ENCODE peak calls at places on chromosomes 16 and 17, in four cellular contexts. Z, L, T and N are unnamed samples.

GRCh38 chr17:56593741-56594527 is 435 bp downstream of the NOG start:
- DNase-seq in T (no peak), L (peak; percentile 11), Z (peak; percentile 49), N (no peak)

GRCh38 chr17:10063730-10064221 is 134.6 kb downstream of the GAS7 start:
- DNase-seq in T (peak; percentile 89), Z (no peak), L (peak; percentile 24), N (no peak)

GRCh38 chr16:1078579-1079021 is 6.1 kb downstream of the SSTR5 start:
- DNase-seq in Z (no peak), L (no peak), T (no peak), N (no peak)

GRCh38 chr17:72590382-72590781 is 469.6 kb downstream of the SOX9 start:
- DNase-seq in L (no peak), T (no peak), Z (no peak), N (no peak)

GRCh38 chr16:64089697-64090096 is 1032.2 kb downstream of the CDH11 start:
- DNase-seq in Z (no peak), T (no peak), L (no peak), N (no peak)

GRCh38 chr17:79902146-79902791 is 63.0 kb upstream of the CBX4 start:
- DNase-seq in T (no peak), Z (no peak), L (no peak), N (no peak)

GRCh38 chr17:37503148-37503547 is 13.5 kb downstream of the DUSP14 start:
- DNase-seq in Z (no peak), T (no peak), L (no peak), N (no peak)

GRCh38 chr17:80947200-80947940 is 44.3 kb upstream of the CHMP6 start:
- DNase-seq in L (no peak), T (no peak), Z (no peak), N (no peak)

GRCh38 chr17:16935241-16935663 is 36.7 kb downstream of the TNFRSF13B start:
- DNase-seq in T (no peak), L (no peak), Z (no peak), N (no peak)

GRCh38 chr16:79792952-79793351 is 192.4 kb upstream of the MAF start:
- DNase-seq in T (no peak), L (no peak), Z (no peak), N (no peak)

GRCh38 chr17:43464046-43464445 is 19.7 kb upstream of the DHX8 start:
- DNase-seq in L (no peak), Z (no peak), T (no peak), N (no peak)

GRCh38 chr16:29009050-29009837 is 24.4 kb downstream of the LAT start:
- DNase-seq in T (peak; percentile 21), L (no peak), Z (peak; percentile 43), N (no peak)

GRCh38 chr16:55142405-55142804 is 181.6 kb upstream of the IRX6 start:
- DNase-seq in T (no peak), L (no peak), Z (no peak), N (no peak)

GRCh38 chr17:41645371-41646063 is 21.1 kb upstream of the KRT17 start:
- DNase-seq in L (no peak), Z (no peak), T (peak; percentile 50), N (no peak)

GRCh38 chr17:21452377-21453143 is 76.4 kb downstream of the KCNJ12 start:
- DNase-seq in T (peak; percentile 57), L (no peak), Z (peak; percentile 35), N (peak; percentile 38)

GRCh38 chr17:3672571-3672970 is 4.0 kb downstream of the EMC6 start:
- DNase-seq in L (no peak), Z (no peak), T (no peak), N (no peak)

GRCh38 chr17:43905985-43906852 is 1.1 kb downstream of the MPP2 start:
- DNase-seq in L (peak; percentile 28), Z (peak; percentile 34), T (no peak), N (peak; percentile 65)

GRCh38 chr16:47045023-47045422 is 71.5 kb upstream of the DNAJA2 start:
- DNase-seq in L (no peak), Z (no peak), T (peak; percentile 14), N (no peak)

GRCh38 chr16:2364638-2365210 is 24.2 kb upstream of the ABCA3 start:
- DNase-seq in Z (no peak), L (no peak), T (no peak), N (no peak)

GRCh38 chr17:75909051-75909811 is 4.5 kb upstream of the MRPL38 start:
- DNase-seq in L (no peak), Z (no peak), T (no peak), N (no peak)

GRCh38 chr17:64300566-64300965 is 37.5 kb upstream of the TEX2 start:
- DNase-seq in Z (no peak), L (no peak), T (no peak), N (no peak)

GRCh38 chr17:73420897-73421296 is 109.1 kb upstream of the CDC42EP4 start:
- DNase-seq in T (no peak), L (no peak), Z (no peak), N (no peak)

GRCh38 chr16:53089434-53090270 is 34.9 kb downstream of the CHD9 start:
- DNase-seq in L (no peak), Z (no peak), T (no peak), N (no peak)

GRCh38 chr16:7355758-7356157 is 23.1 kb downstream of the RBFOX1 start:
- DNase-seq in T (no peak), L (no peak), Z (no peak), N (no peak)

GRCh38 chr17:83057397-83057761 is 22.0 kb upstream of the METRNL start:
- DNase-seq in L (no peak), Z (no peak), T (no peak), N (no peak)

GRCh38 chr17:81665205-81666091 is 957 bp downstream of the OXLD1 start:
- DNase-seq in Z (peak; percentile 76), T (peak; percentile 42), L (no peak), N (no peak)

GRCh38 chr17:31508310-31509094 is 117.0 kb downstream of the RAB11FIP4 start:
- DNase-seq in Z (peak; percentile 63), L (peak; percentile 88), T (peak; percentile 39), N (peak; percentile 85)

GRCh38 chr16:66481943-66482390 is 54.9 kb downstream of the BEAN1 start:
- DNase-seq in L (no peak), T (no peak), Z (peak; percentile 15), N (no peak)

GRCh38 chr16:30474062-30474452 is 1.5 kb downstream of the ITGAL start:
- DNase-seq in T (no peak), Z (no peak), L (no peak), N (no peak)

GRCh38 chr17:8413321-8413720 is 15.7 kb upstream of the RNF222 start:
- DNase-seq in T (no peak), L (no peak), Z (no peak), N (no peak)